ENCODE peak calls at places on chromosomes 16 and 17, in five cellular contexts. G is HCT116, I is neuronal stem cell, W is endodermal cell, X is Panc1. M is an unnamed sample.
A peak's percentile ranks its signal among the peaks of the same experiment; 100 is the strongest.

GRCh38 chr16:67525176-67525860 is 3.3 kb upstream of the RIPOR1 start:
- DNase-seq in G (no peak), I (no peak), W (no peak), X (no peak), M (no peak)

GRCh38 chr16:85056211-85056748 is 28.7 kb downstream of the KIAA0513 start:
- DNase-seq in G (no peak), I (no peak), W (peak; percentile 76), X (no peak), M (no peak)

GRCh38 chr16:88365244-88365865 is 17.4 kb upstream of the ZNF469 start:
- DNase-seq in G (no peak), I (no peak), W (peak; percentile 55), X (no peak), M (no peak)

GRCh38 chr16:89373355-89374110 is 116.8 kb downstream of the ANKRD11 start:
- DNase-seq in G (no peak), I (no peak), W (no peak), X (no peak), M (no peak)

GRCh38 chr17:80259642-80260535 is 763 bp upstream of the RNF213 start:
- DNase-seq in G (no peak), I (peak; percentile 72), W (peak; percentile 94), X (no peak), M (peak; percentile 82)

GRCh38 chr17:17500999-17501605 is 4.9 kb upstream of the RASD1 start:
- DNase-seq in G (no peak), I (no peak), W (peak; percentile 92), X (no peak), M (no peak)

GRCh38 chr17:82520041-82520910 is 744 bp downstream of the FOXK2 start:
- DNase-seq in G (no peak), I (no peak), W (peak; percentile 71), X (no peak), M (peak; percentile 34)

GRCh38 chr17:4600563-4600962 is 16.2 kb downstream of the SMTNL2 start:
- DNase-seq in G (no peak), I (no peak), W (peak; percentile 76), X (no peak), M (no peak)

GRCh38 chr16:71895679-71896385 is 501 bp downstream of the IST1 start:
- DNase-seq in G (no peak), I (peak; percentile 6), W (no peak), X (no peak), M (no peak)

GRCh38 chr17:73586921-73587680 is 57.1 kb downstream of the SDK2 start:
- DNase-seq in G (peak; percentile 8), I (no peak), W (peak; percentile 70), X (no peak), M (no peak)

GRCh38 chr16:18839555-18839954 is 38.2 kb upstream of the ARL6IP1 start:
- DNase-seq in G (no peak), I (no peak), W (no peak), X (no peak), M (no peak)

GRCh38 chr16:87615621-87616041 is 13.3 kb downstream of the JPH3 start:
- DNase-seq in G (no peak), I (no peak), W (no peak), X (no peak), M (no peak)

GRCh38 chr17:1640329-1641064 is 5.0 kb downstream of the SCARF1 start:
- DNase-seq in G (no peak), I (no peak), W (peak; percentile 63), X (no peak), M (no peak)

DNA sequence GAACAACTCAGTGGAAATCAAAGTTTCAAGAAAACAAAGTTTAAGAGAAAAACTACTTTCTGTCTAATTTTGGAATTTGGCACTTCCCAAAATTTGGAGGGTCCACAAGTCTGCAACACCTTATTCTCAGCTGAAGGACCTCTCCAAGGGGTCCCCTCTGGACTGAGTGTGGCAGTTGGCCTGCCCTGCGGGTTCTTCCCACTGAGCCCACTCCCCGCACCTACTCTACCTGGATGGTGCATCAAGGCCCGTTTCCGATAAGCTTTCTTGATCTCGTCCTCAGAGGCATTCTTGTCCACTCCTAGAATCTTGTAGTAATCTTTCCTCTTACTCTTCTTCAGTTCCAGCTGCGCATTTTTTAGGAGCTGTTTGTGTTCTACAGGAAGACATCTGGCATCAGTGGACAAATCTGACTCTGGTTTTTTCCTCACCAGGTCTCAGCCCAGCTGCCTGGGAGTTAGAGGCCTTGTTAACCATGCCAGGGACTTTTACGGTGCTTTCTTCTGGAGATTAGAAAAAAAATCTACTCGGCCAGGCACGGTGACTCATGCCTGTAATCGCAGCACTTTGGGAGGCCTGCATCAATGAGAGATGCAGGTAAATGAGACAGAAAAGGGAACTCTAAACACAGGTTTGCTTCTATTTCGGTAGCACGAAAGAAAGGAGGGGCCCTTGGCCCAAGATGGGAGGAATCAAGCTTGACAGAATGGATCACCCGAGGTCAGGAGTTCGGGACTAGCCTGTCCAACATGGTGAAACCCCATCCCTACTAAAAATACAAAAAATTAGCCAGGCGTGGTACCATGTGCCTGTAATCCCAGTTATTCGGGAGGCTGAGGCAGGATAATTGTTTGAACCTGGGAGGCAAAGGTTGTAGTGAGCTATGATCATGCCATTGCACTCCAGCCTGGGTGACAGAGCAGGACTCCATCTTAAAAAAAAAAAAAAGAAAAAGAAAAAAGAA is 15.7 kb downstream of the CNP start:
- DNase-seq in G (no peak), I (no peak), W (no peak), X (no peak), M (no peak)
- H3K36me3 ChIP-seq in G (peaks cover 42% of the 10 kb centered on the region), I (peaks cover 95% of the 10 kb centered on the region), W (peaks cover 90% of the 10 kb centered on the region), X (peaks cover 9% of the 10 kb centered on the region), M (peaks cover 25% of the 10 kb centered on the region)

GRCh38 chr16:3317315-3317999 is 12.2 kb downstream of the ZNF75A start:
- DNase-seq in G (no peak), I (no peak), W (no peak), X (no peak), M (peak; percentile 5)
- H3K9me3 ChIP-seq in G (peaks cover 23% of the 10 kb centered on the region), I (peaks cover 78% of the 10 kb centered on the region), W (peaks cover 76% of the 10 kb centered on the region), X (peaks cover 58% of the 10 kb centered on the region), M (peaks cover 59% of the 10 kb centered on the region)

GRCh38 chr16:80319181-80319580 is 221.6 kb upstream of the DYNLRB2 start:
- DNase-seq in G (no peak), I (no peak), W (no peak), X (no peak), M (no peak)

GRCh38 chr16:80317132-80318098 is 223.4 kb upstream of the DYNLRB2 start:
- DNase-seq in G (no peak), I (no peak), W (peak; percentile 88), X (no peak), M (no peak)

GRCh38 chr16:80323187-80323807 is 217.5 kb upstream of the DYNLRB2 start:
- DNase-seq in G (no peak), I (peak; percentile 11), W (peak; percentile 64), X (no peak), M (no peak)

GRCh38 chr16:80314042-80314441 is 226.8 kb upstream of the DYNLRB2 start:
- DNase-seq in G (no peak), I (no peak), W (no peak), X (no peak), M (no peak)

GRCh38 chr16:80318107-80318506 is 222.7 kb upstream of the DYNLRB2 start:
- DNase-seq in G (no peak), I (no peak), W (no peak), X (no peak), M (no peak)
- H3K4me3 ChIP-seq in G (no peak overlapping the region), I (no peak overlapping the region), W (no peak overlapping the region), X (no peak overlapping the region), M (no peak overlapping the region)

GRCh38 chr16:74768239-74768638 is 6.4 kb downstream of the FA2H start:
- DNase-seq in G (no peak), I (no peak), W (no peak), X (no peak), M (no peak)

GRCh38 chr16:74769791-74770190 is 4.8 kb downstream of the FA2H start:
- DNase-seq in G (no peak), I (no peak), W (no peak), X (no peak), M (no peak)

GRCh38 chr16:74770826-74771526 is 3.6 kb downstream of the FA2H start:
- DNase-seq in G (no peak), I (no peak), W (no peak), X (no peak), M (no peak)

GRCh38 chr16:74766729-74767128 is 7.9 kb downstream of the FA2H start:
- DNase-seq in G (no peak), I (no peak), W (no peak), X (no peak), M (no peak)

GRCh38 chr16:74767749-74768148 is 6.9 kb downstream of the FA2H start:
- DNase-seq in G (no peak), I (no peak), W (no peak), X (no peak), M (no peak)
- H3K36me3 ChIP-seq in G (no peaks in the 10 kb centered on the region), I (no peaks in the 10 kb centered on the region), W (no peaks in the 10 kb centered on the region), X (no peaks in the 10 kb centered on the region), M (no peaks in the 10 kb centered on the region)